ENCODE peak calls at places on chromosomes 4 and X, in four cellular contexts. E is heart left ventricle, U is aorta, S is mammary epithelial cell. P is an unnamed sample.

GRCh38 chrX:13893826-13894225 is 76.9 kb upstream of the GPM6B start:
- DNase-seq in E (peak), U (no peak), S (no peak), P (no peak)

GRCh38 chrX:118884552-118885138 is 61.0 kb downstream of the ZCCHC12 start:
- DNase-seq in E (no peak), U (no peak), S (no peak), P (no peak)

GRCh38 chrX:106899276-106899675 is 3.9 kb downstream of the RIPPLY1 start:
- DNase-seq in E (no peak), U (no peak), S (no peak), P (no peak)

GRCh38 chrX:71996138-71996537 is 85.5 kb downstream of the NHSL2 start:
- DNase-seq in E (no peak), U (no peak), S (no peak), P (no peak)

GRCh38 chr4:83170952-83171399 is 56.4 kb upstream of the PLAC8 start:
- DNase-seq in E (no peak), U (no peak), S (peak), P (no peak)

GRCh38 chrX:136779346-136779781 is 1.4 kb downstream of the ARHGEF6 start:
- DNase-seq in E (no peak), U (no peak), S (no peak), P (no peak)

GRCh38 chrX:149274516-149275105 is 230.5 kb downstream of the IDS start:
- DNase-seq in E (no peak), U (no peak), S (peak), P (no peak)

GRCh38 chrX:24245201-24245600 is 68.7 kb downstream of the SUPT20HL2 start:
- DNase-seq in E (no peak), U (no peak), S (peak), P (no peak)

GRCh38 chr4:54568184-54568583 is 89.6 kb upstream of the KIT start:
- DNase-seq in E (no peak), U (no peak), S (peak), P (no peak)

GRCh38 chrX:30219372-30219771 is 4.0 kb downstream of the MAGEB2 start:
- DNase-seq in E (no peak), U (no peak), S (no peak), P (no peak)

GRCh38 chrX:88397551-88397950 is 349.5 kb upstream of the CPXCR1 start:
- DNase-seq in E (no peak), U (no peak), S (no peak), P (no peak)

GRCh38 chr4:158581161-158581560 is 59.5 kb downstream of the RXFP1 start:
- DNase-seq in E (no peak), U (no peak), S (peak), P (no peak)

GRCh38 chrX:108134724-108135123 is 43.1 kb downstream of the ATG4A start:
- DNase-seq in E (no peak), U (no peak), S (no peak), P (no peak)

GRCh38 chr4:47017494-47017893 is 13.9 kb upstream of the GABRB1 start:
- DNase-seq in E (no peak), U (no peak), S (no peak), P (no peak)

GRCh38 chr4:86831262-86832090 is 17.7 kb downstream of the SLC10A6 start:
- DNase-seq in E (no peak), U (no peak), S (peak), P (peak)

GRCh38 chrX:81202413-81202794 is 502 bp downstream of the SH3BGRL start:
- DNase-seq in E (no peak), U (no peak), S (peak), P (no peak)

GRCh38 chr4:105714071-105714521 is 5.5 kb downstream of the GSTCD start:
- DNase-seq in E (no peak), U (no peak), S (peak), P (no peak)

GRCh38 chrX:103565752-103566151 is 19.6 kb upstream of the TCEAL4 start:
- DNase-seq in E (no peak), U (no peak), S (peak), P (no peak)

GRCh38 chr4:7200801-7201200 is 8.5 kb downstream of the SORCS2 start:
- DNase-seq in E (no peak), U (peak), S (no peak), P (peak)

GRCh38 chr4:86891785-86892638 is at the start of gene C4orf36:
- DNase-seq in E (peak), U (peak), S (peak), P (peak)

GRCh38 chr4:128958194-128958593 is 135.1 kb downstream of the SCLT1 start:
- DNase-seq in E (no peak), U (no peak), S (no peak), P (peak)

GRCh38 chr4:10504510-10504909 is 47.3 kb upstream of the ZNF518B start:
- DNase-seq in E (no peak), U (no peak), S (no peak), P (no peak)

GRCh38 chr4:37001688-37002436 is 242.7 kb upstream of the NWD2 start:
- DNase-seq in E (no peak), U (no peak), S (no peak), P (peak)

GRCh38 chrX:135737361-135738071 is 24.1 kb downstream of the CT45A1 start:
- DNase-seq in E (no peak), U (no peak), S (no peak), P (no peak)

GRCh38 chrX:8139713-8140112 is 31.4 kb downstream of the VCX2 start:
- DNase-seq in E (no peak), U (no peak), S (peak), P (no peak)

GRCh38 chr4:47271296-47271695 is 192.2 kb downstream of the COMMD8 start:
- DNase-seq in E (no peak), U (no peak), S (no peak), P (no peak)

GRCh38 chr4:91758487-91758886 is 545.3 kb upstream of the GRID2 start:
- DNase-seq in E (no peak), U (no peak), S (peak), P (no peak)

GRCh38 chr4:17173300-17173699 is 274.9 kb upstream of the LDB2 start:
- DNase-seq in E (peak), U (no peak), S (no peak), P (no peak)

GRCh38 chr4:10182446-10183424 is 66.1 kb upstream of the WDR1 start:
- DNase-seq in E (no peak), U (no peak), S (no peak), P (no peak)

GRCh38 chr4:105637409-105638258 is 70.9 kb downstream of the INTS12 start:
- DNase-seq in E (peak), U (peak), S (no peak), P (peak)

GRCh38 chr4:3415471-3416141 is 26.2 kb upstream of the HGFAC start:
- DNase-seq in E (no peak), U (peak), S (no peak), P (peak)

GRCh38 chr4:163072222-163072621 is 94.5 kb downstream of the NAF1 start:
- DNase-seq in E (no peak), U (no peak), S (peak), P (no peak)

GRCh38 chrX:125953769-125954168 is 212.3 kb downstream of the DCAF12L2 start:
- DNase-seq in E (no peak), U (no peak), S (no peak), P (no peak)

GRCh38 chr4:76526585-76526990 is 91.6 kb downstream of the SHROOM3 start:
- DNase-seq in E (no peak), U (no peak), S (peak), P (peak)

GRCh38 chrX:23883737-23884354 is 23.9 kb downstream of the APOO start:
- DNase-seq in E (no peak), U (no peak), S (peak), P (no peak)

GRCh38 chr4:157115613-157116340 is 39.8 kb downstream of the GLRB start:
- DNase-seq in E (no peak), U (no peak), S (peak), P (no peak)

GRCh38 chr4:6562931-6563901 is 11.8 kb upstream of the MAN2B2 start:
- DNase-seq in E (no peak), U (no peak), S (peak), P (peak)

GRCh38 chr4:8205241-8205707 is 6.2 kb downstream of the SH3TC1 start:
- DNase-seq in E (no peak), U (no peak), S (peak), P (peak)

GRCh38 chr4:8202526-8203375 is 3.7 kb downstream of the SH3TC1 start:
- DNase-seq in E (no peak), U (no peak), S (no peak), P (peak)

GRCh38 chr4:8202108-8202507 is 3.0 kb downstream of the SH3TC1 start:
- DNase-seq in E (no peak), U (no peak), S (no peak), P (peak)

GRCh38 chr4:8204576-8205227 is 5.6 kb downstream of the SH3TC1 start:
- DNase-seq in E (no peak), U (no peak), S (no peak), P (peak)

GRCh38 chr4:8203817-8204216 is 4.7 kb downstream of the SH3TC1 start:
- DNase-seq in E (no peak), U (no peak), S (no peak), P (no peak)
- H3K4me3 ChIP-seq in E (no peak), U (no peak), S (no peak), P (no peak)

DNA sequence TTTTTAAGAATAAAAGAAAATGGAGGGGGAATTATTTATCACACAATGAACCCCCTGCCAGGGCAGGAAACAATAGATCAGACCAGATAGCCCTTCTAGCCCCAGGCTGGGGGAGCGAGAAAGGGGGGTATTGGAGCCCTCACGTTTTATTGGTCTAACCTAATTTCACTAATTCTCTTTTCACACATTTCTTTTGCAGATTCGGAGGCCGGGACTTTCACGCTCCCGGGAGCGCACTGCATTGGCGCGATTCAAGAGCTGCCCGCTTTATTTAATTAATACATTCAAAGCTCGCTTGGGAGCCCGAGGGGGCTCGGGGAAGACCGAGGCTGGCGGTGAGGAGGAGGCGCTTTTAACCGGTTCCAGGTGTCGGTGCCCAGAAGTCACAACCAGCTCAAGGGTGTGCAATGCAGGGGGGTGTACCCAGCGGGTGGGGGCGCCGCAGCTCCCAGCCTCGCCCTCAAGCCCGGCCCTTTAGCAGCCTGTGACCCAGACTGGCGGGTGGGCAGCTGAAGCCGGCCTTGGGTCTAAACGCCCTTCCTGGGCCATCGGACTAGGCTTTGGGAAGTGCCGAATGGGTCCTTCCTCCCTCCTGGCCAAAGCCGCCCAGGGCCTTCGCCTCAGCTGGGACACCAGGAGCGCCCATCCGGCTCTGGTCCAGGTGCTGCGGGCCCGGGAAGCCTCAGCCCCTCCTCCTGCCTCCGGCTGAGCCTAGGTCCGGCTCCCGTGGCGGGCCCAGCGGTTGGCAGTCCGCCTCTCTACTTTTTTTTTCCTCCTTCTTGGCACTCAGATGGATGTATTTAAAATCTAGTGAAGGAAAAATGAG is 5.3 kb downstream of the NEUROG2 start:
- DNase-seq in E (no peak), U (no peak), S (no peak), P (peak)
- H3K4me3 ChIP-seq in E (no peak), U (no peak), S (peak), P (no peak)

GRCh38 chr4:75180790-75181776 is 248.2 kb downstream of the PARM1 start:
- DNase-seq in E (peak), U (peak), S (no peak), P (no peak)
- H3K4me3 ChIP-seq in E (no peak), U (no peak), S (no peak), P (no peak)

GRCh38 chr4:13539047-13539720 is 5.1 kb downstream of the NKX3-2 start:
- DNase-seq in E (no peak), U (no peak), S (no peak), P (no peak)

GRCh38 chr4:13541176-13541604 is 3.1 kb downstream of the NKX3-2 start:
- DNase-seq in E (no peak), U (no peak), S (no peak), P (no peak)

GRCh38 chr4:13539721-13540445 is 4.4 kb downstream of the NKX3-2 start:
- DNase-seq in E (no peak), U (no peak), S (no peak), P (no peak)

GRCh38 chr4:13541720-13542576 is 2.4 kb downstream of the NKX3-2 start:
- DNase-seq in E (no peak), U (no peak), S (no peak), P (peak)

DNA sequence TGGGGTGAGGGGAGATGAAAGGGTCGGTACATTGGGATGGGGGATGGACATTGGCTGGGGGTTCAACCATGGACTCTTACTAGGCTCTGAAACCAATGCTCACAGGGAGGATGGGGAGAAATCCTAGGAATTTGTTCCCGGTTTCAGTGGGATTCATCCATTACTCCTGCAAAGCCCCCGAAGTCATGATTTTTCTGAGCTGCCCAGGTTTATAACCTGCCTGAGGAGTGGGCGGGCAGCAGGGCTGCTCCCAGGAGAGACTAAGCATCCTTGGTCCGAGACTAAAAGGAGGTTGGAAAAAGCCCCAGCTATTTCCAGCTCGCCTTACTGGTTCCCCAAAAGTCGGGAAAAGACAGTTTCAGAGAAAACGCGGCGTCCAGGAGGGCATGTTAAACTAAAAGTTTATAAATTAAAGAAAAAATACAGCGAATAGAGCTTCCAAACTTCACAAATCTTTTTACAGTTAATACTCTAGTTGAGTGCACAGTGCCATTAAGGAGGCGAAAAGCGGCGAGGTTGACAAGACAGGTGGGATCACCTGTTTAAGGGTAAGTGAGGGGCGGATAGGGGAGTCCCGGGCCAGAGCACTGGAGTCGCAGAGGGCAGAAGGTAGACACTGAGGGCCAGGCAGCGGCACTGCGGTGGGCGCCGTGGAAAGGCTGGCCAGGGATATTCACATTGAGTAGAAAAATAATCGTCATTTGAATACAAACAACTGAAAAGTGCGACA is 3.7 kb downstream of the NKX3-2 start:
- DNase-seq in E (no peak), U (no peak), S (no peak), P (no peak)
- H3K4me3 ChIP-seq in E (no peak), U (no peak), S (no peak), P (no peak)

GRCh38 chr4:41538017-41538733 is at the start of gene LIMCH1:
- DNase-seq in E (peak), U (peak), S (no peak), P (peak)
- H3K4me3 ChIP-seq in E (peak), U (peak), S (no peak), P (peak)

GRCh38 chr4:578451-579443 is 2.7 kb upstream of the TMEM271 start:
- DNase-seq in E (no peak), U (no peak), S (no peak), P (no peak)
- H3K4me3 ChIP-seq in E (no peak), U (no peak), S (no peak), P (no peak)

DNA sequence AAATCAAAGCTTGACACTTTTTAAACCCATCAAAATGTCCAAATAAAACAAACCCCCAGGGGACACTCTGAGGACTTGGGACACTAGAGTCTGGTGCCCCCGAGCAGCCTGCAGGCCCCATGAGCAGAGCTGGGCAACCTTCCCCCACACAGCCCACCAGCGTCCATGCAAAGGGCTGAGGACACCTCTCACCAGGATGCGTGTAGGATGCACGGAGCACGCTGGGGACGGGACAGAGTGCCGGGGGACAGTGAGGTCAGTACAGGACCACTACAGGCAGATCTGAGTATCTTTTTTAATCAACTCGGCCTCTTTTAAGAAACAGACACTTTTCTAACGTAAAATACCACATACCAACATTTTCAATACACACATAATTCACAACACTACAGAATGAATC is 6.9 kb downstream of the GAK start:
- DNase-seq in E (no peak), U (peak), S (no peak), P (peak)
- H3K4me3 ChIP-seq in E (no peak), U (no peak), S (no peak), P (no peak)

GRCh38 chr4:24576276-24576675 is 8.1 kb downstream of the DHX15 start:
- DNase-seq in E (no peak), U (no peak), S (no peak), P (no peak)

GRCh38 chr4:24574256-24574655 is 10.1 kb downstream of the DHX15 start:
- DNase-seq in E (no peak), U (no peak), S (no peak), P (no peak)

GRCh38 chr4:24582235-24582863 is 2.0 kb downstream of the DHX15 start:
- DNase-seq in E (no peak), U (no peak), S (no peak), P (no peak)

GRCh38 chr4:24573582-24573981 is 10.8 kb downstream of the DHX15 start:
- DNase-seq in E (no peak), U (no peak), S (no peak), P (no peak)

DNA sequence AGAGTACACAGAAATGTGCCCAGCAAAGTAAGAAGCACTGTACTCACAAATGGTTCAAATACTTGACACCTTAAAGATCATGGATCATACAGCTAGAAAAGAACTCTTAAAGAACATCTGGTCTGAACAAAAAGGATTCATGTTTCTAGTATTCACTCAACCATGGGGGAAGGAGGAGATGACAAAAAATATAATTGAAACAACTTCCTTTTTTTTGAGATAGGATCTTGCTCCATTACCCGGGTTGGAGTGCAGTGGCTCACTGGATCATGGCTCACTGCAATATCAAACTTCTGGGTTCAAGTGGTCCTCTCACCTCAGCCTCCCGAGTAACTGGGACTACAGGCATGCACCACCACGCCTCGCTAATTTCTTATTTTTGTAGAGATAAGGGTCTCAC is 6.0 kb downstream of the DHX15 start:
- DNase-seq in E (no peak), U (no peak), S (no peak), P (no peak)
- H3K4me3 ChIP-seq in E (no peak), U (no peak), S (no peak), P (no peak)

GRCh38 chrX:40170830-40171512 is 73.2 kb upstream of the BCOR start:
- DNase-seq in E (no peak), U (no peak), S (no peak), P (no peak)
- H3K4me3 ChIP-seq in E (peak), U (peak), S (no peak), P (peak)

GRCh38 chrX:105823092-105823454 is 734 bp downstream of the NRK start:
- DNase-seq in E (no peak), U (peak), S (no peak), P (no peak)
- H3K4me3 ChIP-seq in E (peak), U (peak), S (no peak), P (peak)

P was measured in upper lobe of left lung.